ENCODE peak calls at places on chromosomes 11 and 22, in seven cellular contexts. One of them, this sample, is unnamed.

GRCh38 chr11:124716596-124716995 is 23.1 kb upstream of the NRGN start:
- DNase-seq in GDM1: peak
- DNase-seq in iris pigment epithelial cell: no peak
- DNase-seq in neural crest cell: no peak
- DNase-seq in EL: peak
- DNase-seq in NCI-H2081 treated with DMSO at 0.1 percent for 48 hours: no peak
- DNase-seq in KG1: no peak
- DNase-seq in this sample: no peak

GRCh38 chr11:105870521-105871113 is 151.4 kb downstream of the MSANTD4 start:
- DNase-seq in GDM1: no peak
- DNase-seq in iris pigment epithelial cell: no peak
- DNase-seq in neural crest cell: no peak
- DNase-seq in EL: no peak
- DNase-seq in NCI-H2081 treated with DMSO at 0.1 percent for 48 hours: no peak
- DNase-seq in KG1: no peak
- DNase-seq in this sample: no peak

GRCh38 chr11:12240669-12241068 is 130.3 kb downstream of the MICAL2 start:
- DNase-seq in GDM1: no peak
- DNase-seq in iris pigment epithelial cell: no peak
- DNase-seq in neural crest cell: no peak
- DNase-seq in EL: no peak
- DNase-seq in NCI-H2081 treated with DMSO at 0.1 percent for 48 hours: no peak
- DNase-seq in KG1: no peak
- DNase-seq in this sample: no peak

GRCh38 chr11:58628446-58628845 is 6.0 kb downstream of the CNTF start:
- DNase-seq in GDM1: no peak
- DNase-seq in iris pigment epithelial cell: peak
- DNase-seq in neural crest cell: no peak
- DNase-seq in EL: peak
- DNase-seq in NCI-H2081 treated with DMSO at 0.1 percent for 48 hours: no peak
- DNase-seq in KG1: no peak
- DNase-seq in this sample: no peak

GRCh38 chr11:123235117-123235686 is 40.2 kb upstream of the CLMP start:
- DNase-seq in GDM1: no peak
- DNase-seq in iris pigment epithelial cell: no peak
- DNase-seq in neural crest cell: peak
- DNase-seq in EL: peak
- DNase-seq in NCI-H2081 treated with DMSO at 0.1 percent for 48 hours: no peak
- DNase-seq in KG1: no peak
- DNase-seq in this sample: no peak

GRCh38 chr22:37240240-37240940 is 3.7 kb downstream of the RAC2 start:
- DNase-seq in GDM1: no peak
- DNase-seq in iris pigment epithelial cell: no peak
- DNase-seq in neural crest cell: no peak
- DNase-seq in EL: no peak
- DNase-seq in NCI-H2081 treated with DMSO at 0.1 percent for 48 hours: no peak
- DNase-seq in KG1: no peak
- DNase-seq in this sample: no peak

GRCh38 chr11:6570691-6571427 is 32.6 kb downstream of the RRP8 start:
- DNase-seq in GDM1: no peak
- DNase-seq in iris pigment epithelial cell: no peak
- DNase-seq in neural crest cell: no peak
- DNase-seq in EL: no peak
- DNase-seq in NCI-H2081 treated with DMSO at 0.1 percent for 48 hours: no peak
- DNase-seq in KG1: no peak
- DNase-seq in this sample: no peak

GRCh38 chr11:72792437-72793021 is 1.3 kb downstream of the STARD10 start:
- DNase-seq in GDM1: no peak
- DNase-seq in iris pigment epithelial cell: no peak
- DNase-seq in neural crest cell: no peak
- DNase-seq in EL: no peak
- DNase-seq in NCI-H2081 treated with DMSO at 0.1 percent for 48 hours: no peak
- DNase-seq in KG1: no peak
- DNase-seq in this sample: no peak

GRCh38 chr22:19565921-19566598 is 41.9 kb upstream of the CLDN5 start:
- DNase-seq in GDM1: no peak
- DNase-seq in iris pigment epithelial cell: no peak
- DNase-seq in neural crest cell: no peak
- DNase-seq in EL: peak
- DNase-seq in NCI-H2081 treated with DMSO at 0.1 percent for 48 hours: no peak
- DNase-seq in KG1: no peak
- DNase-seq in this sample: no peak

GRCh38 chr11:85705805-85706204 is 19.8 kb upstream of the CCDC89 start:
- DNase-seq in GDM1: no peak
- DNase-seq in iris pigment epithelial cell: no peak
- DNase-seq in neural crest cell: no peak
- DNase-seq in EL: no peak
- DNase-seq in NCI-H2081 treated with DMSO at 0.1 percent for 48 hours: no peak
- DNase-seq in KG1: no peak
- DNase-seq in this sample: no peak

GRCh38 chr11:2888266-2888968 is 2.8 kb upstream of the CDKN1C start:
- DNase-seq in GDM1: peak
- DNase-seq in iris pigment epithelial cell: peak
- DNase-seq in neural crest cell: peak
- DNase-seq in EL: peak
- DNase-seq in NCI-H2081 treated with DMSO at 0.1 percent for 48 hours: peak
- DNase-seq in KG1: peak
- DNase-seq in this sample: peak

GRCh38 chr11:9003573-9004309 is at the start of gene NRIP3:
- DNase-seq in GDM1: peak
- DNase-seq in iris pigment epithelial cell: peak
- DNase-seq in neural crest cell: peak
- DNase-seq in EL: peak
- DNase-seq in NCI-H2081 treated with DMSO at 0.1 percent for 48 hours: no peak
- DNase-seq in KG1: peak
- DNase-seq in this sample: no peak

GRCh38 chr11:93969925-93970922 is 50.9 kb upstream of the HEPHL1 start:
- DNase-seq in GDM1: no peak
- DNase-seq in iris pigment epithelial cell: no peak
- DNase-seq in neural crest cell: no peak
- DNase-seq in EL: no peak
- DNase-seq in NCI-H2081 treated with DMSO at 0.1 percent for 48 hours: no peak
- DNase-seq in KG1: no peak
- DNase-seq in this sample: no peak

GRCh38 chr11:61911124-61911700 is 6.2 kb downstream of the RAB3IL1 start:
- DNase-seq in GDM1: no peak
- DNase-seq in iris pigment epithelial cell: no peak
- DNase-seq in neural crest cell: no peak
- DNase-seq in EL: no peak
- DNase-seq in NCI-H2081 treated with DMSO at 0.1 percent for 48 hours: no peak
- DNase-seq in KG1: no peak
- DNase-seq in this sample: no peak

GRCh38 chr11:94131363-94132115 is 2.9 kb downstream of the PANX1 start:
- DNase-seq in GDM1: no peak
- DNase-seq in iris pigment epithelial cell: peak
- DNase-seq in neural crest cell: no peak
- DNase-seq in EL: peak
- DNase-seq in NCI-H2081 treated with DMSO at 0.1 percent for 48 hours: no peak
- DNase-seq in KG1: no peak
- DNase-seq in this sample: no peak

GRCh38 chr22:17734197-17734596 is 40.1 kb downstream of the BID start:
- DNase-seq in GDM1: peak
- DNase-seq in iris pigment epithelial cell: peak
- DNase-seq in neural crest cell: no peak
- DNase-seq in EL: peak
- DNase-seq in NCI-H2081 treated with DMSO at 0.1 percent for 48 hours: no peak
- DNase-seq in KG1: peak
- DNase-seq in this sample: no peak

GRCh38 chr11:58039589-58039988 is 8.8 kb downstream of the OR6Q1 start:
- DNase-seq in GDM1: no peak
- DNase-seq in iris pigment epithelial cell: no peak
- DNase-seq in neural crest cell: no peak
- DNase-seq in EL: no peak
- DNase-seq in NCI-H2081 treated with DMSO at 0.1 percent for 48 hours: no peak
- DNase-seq in KG1: no peak
- DNase-seq in this sample: no peak

GRCh38 chr11:66686100-66686785 is 8.6 kb upstream of the RBM4B start:
- DNase-seq in GDM1: no peak
- DNase-seq in iris pigment epithelial cell: no peak
- DNase-seq in neural crest cell: no peak
- DNase-seq in EL: no peak
- DNase-seq in NCI-H2081 treated with DMSO at 0.1 percent for 48 hours: no peak
- DNase-seq in KG1: no peak
- DNase-seq in this sample: no peak

GRCh38 chr22:37063436-37064420 is 12.2 kb downstream of the KCTD17 start:
- DNase-seq in GDM1: no peak
- DNase-seq in iris pigment epithelial cell: no peak
- DNase-seq in neural crest cell: no peak
- DNase-seq in EL: no peak
- DNase-seq in NCI-H2081 treated with DMSO at 0.1 percent for 48 hours: no peak
- DNase-seq in KG1: no peak
- DNase-seq in this sample: peak

GRCh38 chr11:65491163-65491465 is 7.7 kb upstream of the MALAT1 start:
- DNase-seq in GDM1: no peak
- DNase-seq in iris pigment epithelial cell: no peak
- DNase-seq in neural crest cell: no peak
- DNase-seq in EL: peak
- DNase-seq in NCI-H2081 treated with DMSO at 0.1 percent for 48 hours: no peak
- DNase-seq in KG1: no peak
- DNase-seq in this sample: no peak

GRCh38 chr11:94031625-94032024 is 10.5 kb downstream of the HEPHL1 start:
- DNase-seq in GDM1: no peak
- DNase-seq in iris pigment epithelial cell: no peak
- DNase-seq in neural crest cell: no peak
- DNase-seq in EL: no peak
- DNase-seq in NCI-H2081 treated with DMSO at 0.1 percent for 48 hours: no peak
- DNase-seq in KG1: no peak
- DNase-seq in this sample: no peak

GRCh38 chr11:28257761-28258160 is 149.6 kb downstream of the METTL15 start:
- DNase-seq in GDM1: no peak
- DNase-seq in iris pigment epithelial cell: peak
- DNase-seq in neural crest cell: no peak
- DNase-seq in EL: peak
- DNase-seq in NCI-H2081 treated with DMSO at 0.1 percent for 48 hours: no peak
- DNase-seq in KG1: no peak
- DNase-seq in this sample: no peak

GRCh38 chr11:61511383-61511782 is 2.8 kb downstream of the LRRC10B start:
- DNase-seq in GDM1: no peak
- DNase-seq in iris pigment epithelial cell: no peak
- DNase-seq in neural crest cell: no peak
- DNase-seq in EL: no peak
- DNase-seq in NCI-H2081 treated with DMSO at 0.1 percent for 48 hours: no peak
- DNase-seq in KG1: no peak
- DNase-seq in this sample: no peak

GRCh38 chr22:45975266-45976161 is 1.4 kb downstream of the WNT7B start:
- DNase-seq in GDM1: no peak
- DNase-seq in iris pigment epithelial cell: no peak
- DNase-seq in neural crest cell: no peak
- DNase-seq in EL: no peak
- DNase-seq in NCI-H2081 treated with DMSO at 0.1 percent for 48 hours: no peak
- DNase-seq in KG1: no peak
- DNase-seq in this sample: no peak

GRCh38 chr11:73310076-73310475 is 2.0 kb downstream of the ARHGEF17 start:
- DNase-seq in GDM1: no peak
- DNase-seq in iris pigment epithelial cell: no peak
- DNase-seq in neural crest cell: no peak
- DNase-seq in EL: no peak
- DNase-seq in NCI-H2081 treated with DMSO at 0.1 percent for 48 hours: no peak
- DNase-seq in KG1: no peak
- DNase-seq in this sample: no peak

GRCh38 chr11:35031869-35032268 is 107.1 kb upstream of the CD44 start:
- DNase-seq in GDM1: no peak
- DNase-seq in iris pigment epithelial cell: peak
- DNase-seq in neural crest cell: no peak
- DNase-seq in EL: peak
- DNase-seq in NCI-H2081 treated with DMSO at 0.1 percent for 48 hours: no peak
- DNase-seq in KG1: no peak
- DNase-seq in this sample: no peak

GRCh38 chr11:267491-267994 is 10.7 kb upstream of the NLRP6 start:
- DNase-seq in GDM1: peak
- DNase-seq in iris pigment epithelial cell: no peak
- DNase-seq in neural crest cell: no peak
- DNase-seq in EL: no peak
- DNase-seq in NCI-H2081 treated with DMSO at 0.1 percent for 48 hours: no peak
- DNase-seq in KG1: no peak
- DNase-seq in this sample: no peak

GRCh38 chr22:22345781-22346180 is 101.2 kb downstream of the VPREB1 start:
- DNase-seq in GDM1: no peak
- DNase-seq in iris pigment epithelial cell: no peak
- DNase-seq in neural crest cell: no peak
- DNase-seq in EL: no peak
- DNase-seq in NCI-H2081 treated with DMSO at 0.1 percent for 48 hours: no peak
- DNase-seq in KG1: no peak
- DNase-seq in this sample: no peak

GRCh38 chr11:24837112-24837511 is 340.3 kb downstream of the LUZP2 start:
- DNase-seq in GDM1: no peak
- DNase-seq in iris pigment epithelial cell: no peak
- DNase-seq in neural crest cell: no peak
- DNase-seq in EL: no peak
- DNase-seq in NCI-H2081 treated with DMSO at 0.1 percent for 48 hours: no peak
- DNase-seq in KG1: no peak
- DNase-seq in this sample: no peak

GRCh38 chr11:9274499-9275228 is 9.5 kb upstream of the DENND5A start:
- DNase-seq in GDM1: no peak
- DNase-seq in iris pigment epithelial cell: no peak
- DNase-seq in neural crest cell: no peak
- DNase-seq in EL: no peak
- DNase-seq in NCI-H2081 treated with DMSO at 0.1 percent for 48 hours: no peak
- DNase-seq in KG1: no peak
- DNase-seq in this sample: no peak

GRCh38 chr22:41094036-41094435 is 1.6 kb downstream of the EP300 start:
- DNase-seq in GDM1: no peak
- DNase-seq in iris pigment epithelial cell: peak
- DNase-seq in neural crest cell: no peak
- DNase-seq in EL: peak
- DNase-seq in NCI-H2081 treated with DMSO at 0.1 percent for 48 hours: no peak
- DNase-seq in KG1: peak
- DNase-seq in this sample: no peak

GRCh38 chr11:100578966-100579365 is 108.1 kb upstream of the ARHGAP42 start:
- DNase-seq in GDM1: no peak
- DNase-seq in iris pigment epithelial cell: peak
- DNase-seq in neural crest cell: no peak
- DNase-seq in EL: peak
- DNase-seq in NCI-H2081 treated with DMSO at 0.1 percent for 48 hours: no peak
- DNase-seq in KG1: no peak
- DNase-seq in this sample: no peak

GRCh38 chr11:46322759-46323158 is 24.5 kb upstream of the DGKZ start:
- DNase-seq in GDM1: no peak
- DNase-seq in iris pigment epithelial cell: no peak
- DNase-seq in neural crest cell: no peak
- DNase-seq in EL: peak
- DNase-seq in NCI-H2081 treated with DMSO at 0.1 percent for 48 hours: no peak
- DNase-seq in KG1: no peak
- DNase-seq in this sample: no peak

GRCh38 chr22:47168900-47169800 is 406.7 kb downstream of the TBC1D22A start:
- DNase-seq in GDM1: no peak
- DNase-seq in iris pigment epithelial cell: peak
- DNase-seq in neural crest cell: no peak
- DNase-seq in EL: no peak
- DNase-seq in NCI-H2081 treated with DMSO at 0.1 percent for 48 hours: no peak
- DNase-seq in KG1: no peak
- DNase-seq in this sample: no peak

GRCh38 chr22:20781272-20781990 is 7.5 kb downstream of the SERPIND1 start:
- DNase-seq in GDM1: no peak
- DNase-seq in iris pigment epithelial cell: peak
- DNase-seq in neural crest cell: no peak
- DNase-seq in EL: no peak
- DNase-seq in NCI-H2081 treated with DMSO at 0.1 percent for 48 hours: no peak
- DNase-seq in KG1: no peak
- DNase-seq in this sample: no peak

GRCh38 chr22:35567794-35568193 is 27.2 kb downstream of the RASD2 start:
- DNase-seq in GDM1: no peak
- DNase-seq in iris pigment epithelial cell: no peak
- DNase-seq in neural crest cell: peak
- DNase-seq in EL: no peak
- DNase-seq in NCI-H2081 treated with DMSO at 0.1 percent for 48 hours: no peak
- DNase-seq in KG1: no peak
- DNase-seq in this sample: no peak

GRCh38 chr11:9506489-9507343 is 45.9 kb downstream of the ZNF143 start:
- DNase-seq in GDM1: peak
- DNase-seq in iris pigment epithelial cell: peak
- DNase-seq in neural crest cell: peak
- DNase-seq in EL: peak
- DNase-seq in NCI-H2081 treated with DMSO at 0.1 percent for 48 hours: no peak
- DNase-seq in KG1: peak
- DNase-seq in this sample: peak

GRCh38 chr11:21007297-21007696 is 337.9 kb downstream of the NELL1 start:
- DNase-seq in GDM1: no peak
- DNase-seq in iris pigment epithelial cell: no peak
- DNase-seq in neural crest cell: no peak
- DNase-seq in EL: no peak
- DNase-seq in NCI-H2081 treated with DMSO at 0.1 percent for 48 hours: no peak
- DNase-seq in KG1: no peak
- DNase-seq in this sample: no peak

This sample was measured in NCI-H2107.